ENCODE peak calls at places on chromosomes 6 and 20, in six cellular contexts. One of them, this sample, is unnamed.

GRCh38 chr6:170516783-170517616 is 36.1 kb downstream of the PSMB1 start:
- DNase-seq in stomach: peak; percentile 52
- DNase-seq in kidney epithelial cell: peak; percentile 35
- DNase-seq in dorsolateral prefrontal cortex: peak; percentile 29
- DNase-seq in AG10803: peak; percentile 76
- DNase-seq in upper lobe of right lung: no peak
- DNase-seq in this sample: peak; percentile 79

GRCh38 chr6:4920914-4921410 is 82.9 kb downstream of the RPP40 start:
- DNase-seq in dorsolateral prefrontal cortex: no peak
- DNase-seq in kidney epithelial cell: no peak
- DNase-seq in upper lobe of right lung: no peak
- DNase-seq in AG10803: peak; percentile 38
- DNase-seq in stomach: no peak
- DNase-seq in this sample: peak; percentile 46

GRCh38 chr6:19712012-19712688 is 125.0 kb upstream of the ID4 start:
- DNase-seq in kidney epithelial cell: no peak
- DNase-seq in upper lobe of right lung: no peak
- DNase-seq in dorsolateral prefrontal cortex: no peak
- DNase-seq in stomach: no peak
- DNase-seq in AG10803: no peak
- DNase-seq in this sample: no peak

GRCh38 chr6:53906103-53906502 is 111.3 kb downstream of the LRRC1 start:
- DNase-seq in kidney epithelial cell: no peak
- DNase-seq in stomach: no peak
- DNase-seq in upper lobe of right lung: no peak
- DNase-seq in dorsolateral prefrontal cortex: no peak
- DNase-seq in AG10803: no peak
- DNase-seq in this sample: no peak

GRCh38 chr6:36127462-36128016 is 2.8 kb upstream of the MAPK13 start:
- DNase-seq in upper lobe of right lung: peak; percentile 82
- DNase-seq in AG10803: peak; percentile 79
- DNase-seq in kidney epithelial cell: peak; percentile 42
- DNase-seq in dorsolateral prefrontal cortex: no peak
- DNase-seq in stomach: peak; percentile 41
- DNase-seq in this sample: peak; percentile 94

GRCh38 chr6:95978230-95978629 is 37.5 kb upstream of the FUT9 start:
- DNase-seq in AG10803: no peak
- DNase-seq in stomach: no peak
- DNase-seq in kidney epithelial cell: peak; percentile 47
- DNase-seq in upper lobe of right lung: no peak
- DNase-seq in dorsolateral prefrontal cortex: no peak
- DNase-seq in this sample: no peak

GRCh38 chr6:54419885-54420284 is 111.6 kb downstream of the TINAG start:
- DNase-seq in AG10803: peak; percentile 88
- DNase-seq in upper lobe of right lung: no peak
- DNase-seq in dorsolateral prefrontal cortex: no peak
- DNase-seq in kidney epithelial cell: peak; percentile 79
- DNase-seq in stomach: no peak
- DNase-seq in this sample: peak; percentile 94

GRCh38 chr6:75409928-75410327 is 83.7 kb downstream of the FILIP1 start:
- DNase-seq in kidney epithelial cell: peak; percentile 89
- DNase-seq in AG10803: no peak
- DNase-seq in dorsolateral prefrontal cortex: no peak
- DNase-seq in upper lobe of right lung: no peak
- DNase-seq in stomach: no peak
- DNase-seq in this sample: peak; percentile 47

GRCh38 chr20:7924692-7925091 is 15.6 kb downstream of the HAO1 start:
- DNase-seq in dorsolateral prefrontal cortex: no peak
- DNase-seq in stomach: no peak
- DNase-seq in AG10803: peak; percentile 89
- DNase-seq in upper lobe of right lung: no peak
- DNase-seq in kidney epithelial cell: peak; percentile 77
- DNase-seq in this sample: peak; percentile 94

GRCh38 chr20:59804347-59804746 is 129.1 kb downstream of the SYCP2 start:
- DNase-seq in dorsolateral prefrontal cortex: no peak
- DNase-seq in upper lobe of right lung: no peak
- DNase-seq in kidney epithelial cell: no peak
- DNase-seq in stomach: no peak
- DNase-seq in AG10803: no peak
- DNase-seq in this sample: no peak

GRCh38 chr6:13485923-13486557 is 1.4 kb downstream of the GFOD1 start:
- DNase-seq in AG10803: peak; percentile 34
- DNase-seq in kidney epithelial cell: no peak
- DNase-seq in dorsolateral prefrontal cortex: no peak
- DNase-seq in upper lobe of right lung: peak; percentile 64
- DNase-seq in stomach: no peak
- DNase-seq in this sample: peak; percentile 29

GRCh38 chr6:163334264-163334663 is 80.3 kb upstream of the QKI start:
- DNase-seq in upper lobe of right lung: no peak
- DNase-seq in dorsolateral prefrontal cortex: no peak
- DNase-seq in AG10803: no peak
- DNase-seq in kidney epithelial cell: no peak
- DNase-seq in stomach: no peak
- DNase-seq in this sample: no peak

GRCh38 chr20:2519115-2519815 is 10.6 kb upstream of the ZNF343 start:
- DNase-seq in kidney epithelial cell: no peak
- DNase-seq in stomach: no peak
- DNase-seq in AG10803: peak; percentile 27
- DNase-seq in upper lobe of right lung: no peak
- DNase-seq in dorsolateral prefrontal cortex: no peak
- DNase-seq in this sample: peak; percentile 58

GRCh38 chr6:108876929-108877775 is 28.9 kb downstream of the ARMC2 start:
- DNase-seq in kidney epithelial cell: no peak
- DNase-seq in stomach: peak; percentile 55
- DNase-seq in upper lobe of right lung: no peak
- DNase-seq in dorsolateral prefrontal cortex: no peak
- DNase-seq in AG10803: peak; percentile 92
- DNase-seq in this sample: peak; percentile 93

GRCh38 chr20:3681931-3682820 is at the start of gene ADAM33:
- DNase-seq in upper lobe of right lung: no peak
- DNase-seq in kidney epithelial cell: no peak
- DNase-seq in stomach: peak; percentile 36
- DNase-seq in dorsolateral prefrontal cortex: no peak
- DNase-seq in AG10803: peak; percentile 62
- DNase-seq in this sample: peak; percentile 56

GRCh38 chr20:35669681-35670080 is 5.0 kb upstream of the CPNE1 start:
- DNase-seq in kidney epithelial cell: no peak
- DNase-seq in dorsolateral prefrontal cortex: no peak
- DNase-seq in upper lobe of right lung: no peak
- DNase-seq in stomach: no peak
- DNase-seq in AG10803: no peak
- DNase-seq in this sample: no peak

GRCh38 chr6:5203571-5203970 is 57.2 kb downstream of the LYRM4 start:
- DNase-seq in stomach: no peak
- DNase-seq in dorsolateral prefrontal cortex: no peak
- DNase-seq in upper lobe of right lung: no peak
- DNase-seq in kidney epithelial cell: no peak
- DNase-seq in AG10803: no peak
- DNase-seq in this sample: no peak

GRCh38 chr6:110811187-110811586 is 4.1 kb downstream of the CDK19 start:
- DNase-seq in upper lobe of right lung: no peak
- DNase-seq in stomach: no peak
- DNase-seq in AG10803: no peak
- DNase-seq in kidney epithelial cell: no peak
- DNase-seq in dorsolateral prefrontal cortex: no peak
- DNase-seq in this sample: no peak

GRCh38 chr6:82867946-82868345 is 197.7 kb downstream of the UBE3D start:
- DNase-seq in AG10803: no peak
- DNase-seq in dorsolateral prefrontal cortex: no peak
- DNase-seq in kidney epithelial cell: no peak
- DNase-seq in upper lobe of right lung: no peak
- DNase-seq in stomach: no peak
- DNase-seq in this sample: no peak

DNA sequence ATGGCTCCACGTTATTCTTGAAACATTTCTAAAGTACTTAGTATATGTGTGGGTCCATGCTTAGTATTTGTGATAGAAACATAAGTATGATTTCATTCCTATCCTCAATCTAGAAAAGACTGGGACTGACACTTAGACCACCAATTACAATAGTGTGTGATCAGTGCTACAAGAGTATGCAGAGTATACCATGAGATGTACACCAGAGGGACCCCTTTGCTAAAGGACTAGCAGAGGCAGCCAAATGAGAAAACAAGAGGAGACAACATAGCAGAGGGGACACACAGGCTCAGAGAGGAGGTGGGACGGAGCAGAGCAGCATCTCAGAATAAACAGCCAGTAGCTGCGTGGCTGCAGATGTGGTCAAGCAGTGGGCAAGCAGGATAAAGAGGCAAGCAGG is 21.0 kb downstream of the RMND1 start:
- DNase-seq in upper lobe of right lung: no peak
- DNase-seq in kidney epithelial cell: no peak
- DNase-seq in AG10803: no peak
- DNase-seq in dorsolateral prefrontal cortex: no peak
- DNase-seq in stomach: no peak
- DNase-seq in this sample: no peak
- TF ChIP-seq CTCF in upper lobe of right lung: no peak
- TF ChIP-seq CTCF in kidney epithelial cell: peak; percentile 15
- TF ChIP-seq CTCF in AG10803: no peak
- TF ChIP-seq CTCF in dorsolateral prefrontal cortex: no peak
- TF ChIP-seq CTCF in stomach: no peak
- TF ChIP-seq CTCF in this sample: no peak

GRCh38 chr6:85494551-85495337 is 44.9 kb downstream of the NT5E start:
- DNase-seq in dorsolateral prefrontal cortex: no peak
- DNase-seq in upper lobe of right lung: no peak
- DNase-seq in AG10803: peak; percentile 28
- DNase-seq in stomach: no peak
- DNase-seq in kidney epithelial cell: no peak
- DNase-seq in this sample: peak; percentile 64

GRCh38 chr6:85498596-85499258 is 48.8 kb downstream of the NT5E start:
- DNase-seq in stomach: no peak
- DNase-seq in dorsolateral prefrontal cortex: no peak
- DNase-seq in kidney epithelial cell: peak; percentile 38
- DNase-seq in upper lobe of right lung: no peak
- DNase-seq in AG10803: no peak
- DNase-seq in this sample: peak; percentile 48

GRCh38 chr6:85496009-85496579 is 46.2 kb downstream of the NT5E start:
- DNase-seq in AG10803: no peak
- DNase-seq in kidney epithelial cell: no peak
- DNase-seq in dorsolateral prefrontal cortex: no peak
- DNase-seq in stomach: no peak
- DNase-seq in upper lobe of right lung: no peak
- DNase-seq in this sample: no peak

GRCh38 chr6:85493389-85493788 is 43.5 kb downstream of the NT5E start:
- DNase-seq in upper lobe of right lung: no peak
- DNase-seq in stomach: no peak
- DNase-seq in kidney epithelial cell: no peak
- DNase-seq in dorsolateral prefrontal cortex: no peak
- DNase-seq in AG10803: no peak
- DNase-seq in this sample: no peak

GRCh38 chr6:85496856-85497255 is 47.0 kb downstream of the NT5E start:
- DNase-seq in upper lobe of right lung: no peak
- DNase-seq in kidney epithelial cell: no peak
- DNase-seq in AG10803: no peak
- DNase-seq in dorsolateral prefrontal cortex: no peak
- DNase-seq in stomach: no peak
- DNase-seq in this sample: no peak
- H3K4me3 ChIP-seq in upper lobe of right lung: no peak overlapping the region
- H3K4me3 ChIP-seq in kidney epithelial cell: no peak overlapping the region
- H3K4me3 ChIP-seq in AG10803: no peak overlapping the region
- H3K4me3 ChIP-seq in dorsolateral prefrontal cortex: no peak overlapping the region
- H3K4me3 ChIP-seq in stomach: no peak overlapping the region
- H3K4me3 ChIP-seq in this sample: no peak overlapping the region

DNA sequence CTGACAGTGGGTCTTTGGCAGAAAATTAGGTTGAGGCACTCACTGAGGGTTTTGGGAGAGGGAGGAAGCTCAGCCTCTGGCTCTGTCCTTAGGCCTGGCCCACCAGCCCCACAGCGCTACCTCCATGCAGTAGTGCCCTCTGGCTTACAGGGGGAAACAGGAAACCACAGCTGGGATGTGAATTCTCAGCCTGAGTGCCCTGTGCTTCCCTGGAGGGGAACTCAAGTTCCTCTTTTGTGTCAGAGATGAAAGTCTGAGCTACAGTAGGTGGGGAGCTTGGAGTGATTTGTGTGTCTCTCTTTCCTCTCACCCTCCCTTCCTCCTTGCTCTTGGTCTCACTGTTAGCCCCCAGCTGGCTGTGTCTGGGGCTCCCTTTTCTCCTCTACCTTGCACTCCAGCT is 48.2 kb upstream of the BLCAP start:
- DNase-seq in upper lobe of right lung: no peak
- DNase-seq in kidney epithelial cell: no peak
- DNase-seq in AG10803: no peak
- DNase-seq in dorsolateral prefrontal cortex: peak; percentile 11
- DNase-seq in stomach: no peak
- DNase-seq in this sample: no peak
- TF ChIP-seq CTCF in upper lobe of right lung: no peak
- TF ChIP-seq CTCF in kidney epithelial cell: no peak
- TF ChIP-seq CTCF in AG10803: no peak
- TF ChIP-seq CTCF in dorsolateral prefrontal cortex: no peak
- TF ChIP-seq CTCF in stomach: no peak
- TF ChIP-seq CTCF in this sample: no peak

GRCh38 chr6:32191696-32192607 is 491 bp downstream of the GPSM3 start:
- DNase-seq in dorsolateral prefrontal cortex: no peak
- DNase-seq in stomach: no peak
- DNase-seq in upper lobe of right lung: no peak
- DNase-seq in kidney epithelial cell: no peak
- DNase-seq in AG10803: no peak
- DNase-seq in this sample: no peak

GRCh38 chr6:32192608-32193039 is at the start of gene GPSM3:
- DNase-seq in AG10803: peak; percentile 42
- DNase-seq in dorsolateral prefrontal cortex: no peak
- DNase-seq in kidney epithelial cell: no peak
- DNase-seq in upper lobe of right lung: peak; percentile 88
- DNase-seq in stomach: peak; percentile 54
- DNase-seq in this sample: no peak

GRCh38 chr6:32190054-32190945 is at the start of gene PBX2:
- DNase-seq in AG10803: peak; percentile 90
- DNase-seq in dorsolateral prefrontal cortex: peak; percentile 85
- DNase-seq in stomach: peak; percentile 89
- DNase-seq in kidney epithelial cell: peak; percentile 65
- DNase-seq in upper lobe of right lung: peak; percentile 93
- DNase-seq in this sample: peak; percentile 85

GRCh38 chr6:32189742-32190053 is 304 bp downstream of the PBX2 start:
- DNase-seq in stomach: no peak
- DNase-seq in dorsolateral prefrontal cortex: no peak
- DNase-seq in AG10803: no peak
- DNase-seq in kidney epithelial cell: no peak
- DNase-seq in upper lobe of right lung: no peak
- DNase-seq in this sample: no peak

DNA sequence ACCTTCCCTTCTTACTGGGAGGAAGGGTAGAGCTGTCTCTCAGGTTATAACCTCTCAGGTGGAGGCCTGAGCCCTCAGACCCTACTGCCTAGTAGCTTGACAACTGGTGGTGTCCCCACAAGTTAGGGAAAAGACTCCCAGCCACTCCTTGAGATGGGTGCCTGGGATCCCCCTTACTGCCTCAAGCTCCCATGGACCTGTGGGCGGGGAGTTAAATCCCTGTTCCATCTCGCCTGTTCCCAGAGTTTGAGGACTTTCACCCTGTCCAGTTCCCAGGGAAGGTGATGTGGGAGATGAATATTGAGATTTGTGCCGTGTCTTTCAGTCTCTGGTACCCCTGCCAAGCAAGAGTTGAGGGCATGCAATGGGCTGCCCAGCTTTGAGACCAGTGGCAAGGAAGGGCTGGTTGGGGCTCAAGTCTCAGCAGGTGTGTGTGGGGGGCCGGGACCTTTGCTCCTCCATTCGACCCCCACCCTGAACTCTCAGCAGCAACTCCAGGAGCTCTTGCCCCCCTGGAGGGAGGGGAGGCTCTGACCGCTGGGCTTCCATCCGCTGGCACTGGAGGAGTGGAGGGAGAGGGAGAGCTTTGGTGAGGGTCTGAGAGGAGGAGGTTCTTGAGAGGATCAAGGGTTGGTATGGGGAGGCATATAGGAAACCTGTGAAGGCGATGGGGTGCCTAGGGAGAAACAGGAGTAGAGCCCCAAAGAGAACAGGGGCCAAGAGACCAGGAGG is 1.1 kb upstream of the PBX2 start:
- DNase-seq in kidney epithelial cell: no peak
- DNase-seq in stomach: no peak
- DNase-seq in upper lobe of right lung: no peak
- DNase-seq in dorsolateral prefrontal cortex: no peak
- DNase-seq in AG10803: no peak
- DNase-seq in this sample: no peak
- H3K4me3 ChIP-seq in kidney epithelial cell: no peak overlapping the region
- H3K4me3 ChIP-seq in stomach: peak overlapping the region; percentile 86
- H3K4me3 ChIP-seq in upper lobe of right lung: peak overlapping the region; percentile 66
- H3K4me3 ChIP-seq in dorsolateral prefrontal cortex: peak overlapping the region; percentile 69
- H3K4me3 ChIP-seq in AG10803: no peak overlapping the region
- H3K4me3 ChIP-seq in this sample: no peak overlapping the region